ENCODE peak calls at places on chromosomes 11 and 22, in nine cellular contexts. X is transverse colon, W is keratinocyte, Y is HFFc6, Q is nephron progenitor cell, V is H9, P is fibroblast of lung, M is OCI-LY7, J is brain microvascular endothelial cell. F is an unnamed sample.

GRCh38 chr22:49768511-49768910 is 59.2 kb downstream of the BRD1 start:
- DNase-seq in X (peak; percentile 1), W (no peak), Y (no peak), Q (no peak), V (no peak), P (peak; percentile 13), M (no peak), J (no peak), F (no peak)

GRCh38 chr11:12695221-12695794 is 21.1 kb downstream of the TEAD1 start:
- DNase-seq in X (no peak), W (no peak), Y (no peak), Q (no peak), V (no peak), P (no peak), M (no peak), J (no peak), F (no peak)

GRCh38 chr22:38202437-38203089 is 769 bp downstream of the MAFF start:
- DNase-seq in X (peak; percentile 88), W (no peak), Y (peak; percentile 70), Q (peak; percentile 68), V (peak; percentile 43), P (peak; percentile 94), M (peak; percentile 67), J (peak; percentile 85), F (peak; percentile 80)

GRCh38 chr11:61793084-61793828 is 545 bp downstream of the FEN1 start:
- DNase-seq in X (no peak), W (no peak), Y (no peak), Q (no peak), V (no peak), P (no peak), M (no peak), J (no peak), F (no peak)

GRCh38 chr11:22510741-22511140 is 114.9 kb downstream of the FANCF start:
- DNase-seq in X (no peak), W (peak; percentile 76), Y (no peak), Q (no peak), V (no peak), P (peak; percentile 38), M (no peak), J (no peak), F (peak; percentile 4)

GRCh38 chr11:62452261-62452660 is 33.4 kb downstream of the SCGB1A1 start:
- DNase-seq in X (no peak), W (no peak), Y (no peak), Q (no peak), V (no peak), P (no peak), M (no peak), J (no peak), F (no peak)

GRCh38 chr11:133945087-133945974 is 11.4 kb downstream of the IGSF9B start:
- DNase-seq in X (no peak), W (no peak), Y (no peak), Q (no peak), V (no peak), P (no peak), M (no peak), J (no peak), F (peak; percentile 40)

GRCh38 chr22:27468712-27469111 is 332.8 kb downstream of the MN1 start:
- DNase-seq in X (no peak), W (no peak), Y (no peak), Q (no peak), V (no peak), P (no peak), M (no peak), J (no peak), F (no peak)

GRCh38 chr11:88320149-88320559 is 17.4 kb downstream of the CTSC start:
- DNase-seq in X (no peak), W (no peak), Y (peak; percentile 87), Q (no peak), V (no peak), P (peak; percentile 60), M (no peak), J (peak; percentile 17), F (no peak)

GRCh38 chr11:92954003-92954402 is 15.4 kb upstream of the MTNR1B start:
- DNase-seq in X (no peak), W (no peak), Y (no peak), Q (no peak), V (no peak), P (no peak), M (no peak), J (no peak), F (no peak)

GRCh38 chr22:50599816-50600454 is 658 bp upstream of the MAPK8IP2 start:
- DNase-seq in X (peak; percentile 49), W (no peak), Y (no peak), Q (peak; percentile 95), V (peak; percentile 68), P (no peak), M (no peak), J (no peak), F (peak; percentile 75)

GRCh38 chr11:84564867-84565184 is 1062.3 kb downstream of the DLG2 start:
- DNase-seq in X (no peak), W (no peak), Y (no peak), Q (no peak), V (no peak), P (no peak), M (no peak), J (no peak), F (no peak)

GRCh38 chr11:84566681-84567080 is 1060.5 kb downstream of the DLG2 start:
- DNase-seq in X (no peak), W (no peak), Y (no peak), Q (no peak), V (no peak), P (no peak), M (peak; percentile 82), J (no peak), F (no peak)

GRCh38 chr11:84563356-84563755 is 1063.8 kb downstream of the DLG2 start:
- DNase-seq in X (no peak), W (no peak), Y (no peak), Q (no peak), V (no peak), P (no peak), M (no peak), J (no peak), F (no peak)

GRCh38 chr11:84564180-84564866 is 1062.8 kb downstream of the DLG2 start:
- DNase-seq in X (peak; percentile 51), W (no peak), Y (peak; percentile 21), Q (peak; percentile 51), V (no peak), P (peak; percentile 46), M (peak; percentile 69), J (peak; percentile 62), F (peak; percentile 57)
- TF ChIP-seq CTCF in X (peak; percentile 81), W (peak; percentile 71), Y (peak; percentile 92), Q (peak; percentile 87), V (peak; percentile 87), P (peak; percentile 87), M (peak; percentile 97), J (peak; percentile 90), F (no peak)

GRCh38 chr11:27120211-27120610 is 79.6 kb downstream of the BBOX1 start:
- DNase-seq in X (no peak), W (no peak), Y (peak; percentile 9), Q (no peak), V (no peak), P (peak; percentile 20), M (no peak), J (no peak), F (no peak)

GRCh38 chr11:27119396-27119795 is 78.8 kb downstream of the BBOX1 start:
- DNase-seq in X (no peak), W (no peak), Y (no peak), Q (no peak), V (no peak), P (no peak), M (no peak), J (no peak), F (no peak)

GRCh38 chr11:27124514-27125264 is 84.1 kb downstream of the BBOX1 start:
- DNase-seq in X (no peak), W (no peak), Y (peak; percentile 51), Q (no peak), V (no peak), P (peak; percentile 64), M (peak; percentile 30), J (no peak), F (no peak)
- TF ChIP-seq CTCF in X (no peak), W (peak; percentile 18), Y (peak; percentile 70), Q (no peak), V (peak; percentile 42), P (peak; percentile 30), M (peak; percentile 58), J (no peak), F (no peak)

GRCh38 chr11:59810189-59810910 is at the start of gene MRPL16:
- DNase-seq in X (peak; percentile 94), W (peak; percentile 53), Y (peak; percentile 81), Q (peak; percentile 87), V (peak; percentile 93), P (peak; percentile 91), M (peak; percentile 96), J (peak; percentile 69), F (peak; percentile 89)
- TF ChIP-seq CTCF in X (peak; percentile 27), W (peak; percentile 62), Y (peak; percentile 43), Q (no peak), V (peak; percentile 47), P (no peak), M (peak; percentile 63), J (peak; percentile 15), F (no peak)

DNA sequence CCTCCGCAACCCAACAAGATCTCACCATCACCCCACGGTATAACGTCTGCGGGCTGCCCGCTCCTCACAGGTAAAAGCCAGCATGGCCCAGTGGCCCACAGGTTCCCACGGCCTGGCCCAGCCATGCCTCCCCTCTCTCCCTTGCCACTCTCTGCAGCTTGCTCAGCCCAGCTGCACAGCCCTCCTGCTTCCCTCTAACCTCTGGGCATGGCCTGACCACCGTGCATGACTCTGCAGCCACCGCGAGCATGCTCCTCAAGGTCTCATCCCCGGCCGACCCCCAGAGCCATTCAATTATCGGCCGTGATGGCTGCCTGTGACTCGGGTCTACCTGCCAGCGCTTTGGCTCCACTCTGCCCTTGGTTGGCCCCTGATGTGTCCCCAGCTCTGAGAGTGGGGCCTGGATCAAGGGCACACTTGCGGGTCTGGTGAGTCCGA is 185.5 kb downstream of the CTTN start:
- DNase-seq in X (no peak), W (no peak), Y (no peak), Q (no peak), V (no peak), P (no peak), M (no peak), J (no peak), F (no peak)
- TF ChIP-seq CTCF in X (no peak), W (no peak), Y (no peak), Q (no peak), V (no peak), P (no peak), M (no peak), J (no peak), F (no peak)

DNA sequence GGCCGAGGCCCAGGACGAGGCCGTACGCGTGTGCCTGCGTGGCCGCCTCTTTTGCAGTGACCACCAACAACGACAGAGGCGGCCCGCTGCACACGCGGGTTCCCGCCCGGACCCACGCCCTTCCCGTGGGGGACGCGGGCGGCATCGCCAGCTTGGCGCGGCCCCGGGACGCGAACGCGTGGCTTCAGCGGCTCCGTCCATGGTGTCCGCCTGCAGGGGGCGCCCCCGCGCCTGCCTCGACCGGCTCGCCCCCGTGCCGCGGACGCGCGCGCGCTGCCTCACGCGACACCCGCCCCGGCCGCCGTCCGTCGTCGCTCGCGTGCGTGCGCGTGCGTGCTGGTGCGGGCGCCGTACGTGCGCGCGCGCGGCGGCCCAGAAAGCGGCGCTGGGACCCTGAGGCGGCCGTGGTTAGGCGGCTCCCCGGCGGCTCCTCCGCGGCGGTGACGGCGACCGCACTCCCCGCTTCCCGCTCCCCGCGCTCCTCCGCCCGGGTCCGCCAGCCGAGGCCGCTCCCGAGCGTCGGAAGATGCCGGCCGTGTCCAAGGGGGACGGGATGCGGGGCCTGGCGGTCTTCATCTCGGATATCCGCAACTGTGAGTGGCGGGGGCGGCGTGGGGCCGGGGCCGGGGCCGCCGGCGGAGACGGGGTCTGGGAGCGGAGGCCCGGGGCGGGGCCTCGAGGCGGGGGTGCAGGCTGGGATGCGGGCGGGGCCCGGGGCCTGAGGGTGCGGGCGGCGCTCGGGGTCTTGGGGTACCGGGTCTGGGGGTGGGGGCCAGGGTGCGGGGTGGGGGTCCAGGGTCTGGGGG is at the start of gene AP2A2:
- DNase-seq in X (peak; percentile 93), W (no peak), Y (peak; percentile 79), Q (peak; percentile 93), V (peak; percentile 86), P (peak; percentile 88), M (peak; percentile 96), J (peak; percentile 64), F (peak; percentile 95)
- TF ChIP-seq CTCF in X (peak; percentile 75), W (peak; percentile 66), Y (peak; percentile 81), Q (peak; percentile 45), V (peak; percentile 75), P (peak; percentile 21), M (peak; percentile 68), J (peak; percentile 55), F (peak; percentile 88)